ENCODE peak calls at places on chromosome 13, in six cellular contexts. G is tibial artery, Y is fibroblast of lung, W is spleen, X is adrenal gland, O is mesothelial cell of epicardium. M is an unnamed sample.

GRCh38 chr13:106383791-106384190 is 151.7 kb downstream of the EFNB2 start:
- DNase-seq in G (no peak), Y (no peak), W (no peak), X (no peak), O (no peak), M (no peak)

GRCh38 chr13:108984251-108984920 is 355.0 kb downstream of the MYO16 start:
- DNase-seq in G (no peak), Y (no peak), W (no peak), X (no peak), O (no peak), M (no peak)

GRCh38 chr13:85590231-85590931 is 208.8 kb downstream of the SLITRK6 start:
- DNase-seq in G (no peak), Y (peak; percentile 19), W (no peak), X (no peak), O (no peak), M (no peak)

GRCh38 chr13:84834201-84834600 is 951.9 kb upstream of the SLITRK1 start:
- DNase-seq in G (no peak), Y (no peak), W (no peak), X (no peak), O (no peak), M (no peak)

GRCh38 chr13:110409581-110409992 is 102.5 kb downstream of the COL4A2 start:
- DNase-seq in G (peak; percentile 83), Y (peak; percentile 76), W (no peak), X (peak; percentile 57), O (no peak), M (no peak)

GRCh38 chr13:76000131-76000530 is 364.0 kb downstream of the LMO7 start:
- DNase-seq in G (no peak), Y (no peak), W (no peak), X (no peak), O (no peak), M (no peak)

GRCh38 chr13:28423010-28423409 is 71.9 kb downstream of the FLT1 start:
- DNase-seq in G (peak; percentile 73), Y (no peak), W (peak; percentile 91), X (peak; percentile 31), O (no peak), M (no peak)

GRCh38 chr13:30587231-30587630 is 30.5 kb upstream of the USPL1 start:
- DNase-seq in G (no peak), Y (no peak), W (no peak), X (no peak), O (no peak), M (no peak)

GRCh38 chr13:106376411-106377112 is 158.9 kb downstream of the EFNB2 start:
- DNase-seq in G (no peak), Y (peak; percentile 92), W (no peak), X (no peak), O (no peak), M (no peak)

GRCh38 chr13:24050292-24050711 is 110.2 kb upstream of the SPATA13 start:
- DNase-seq in G (peak; percentile 82), Y (peak; percentile 76), W (no peak), X (peak; percentile 70), O (no peak), M (no peak)

GRCh38 chr13:66795636-66796035 is 434.5 kb downstream of the PCDH9 start:
- DNase-seq in G (no peak), Y (no peak), W (no peak), X (no peak), O (no peak), M (no peak)

GRCh38 chr13:30734434-30734833 is 909 bp upstream of the ALOX5AP start:
- DNase-seq in G (no peak), Y (peak; percentile 30), W (no peak), X (no peak), O (no peak), M (no peak)

GRCh38 chr13:27923794-27924528 is 4.2 kb downstream of the PDX1 start:
- DNase-seq in G (no peak), Y (no peak), W (no peak), X (no peak), O (no peak), M (peak; percentile 54)

GRCh38 chr13:77544365-77544764 is 8.9 kb downstream of the SCEL start:
- DNase-seq in G (peak; percentile 68), Y (peak; percentile 63), W (no peak), X (peak; percentile 82), O (peak; percentile 27), M (no peak)

GRCh38 chr13:41231786-41232185 is 31.6 kb downstream of the MTRF1 start:
- DNase-seq in G (no peak), Y (peak; percentile 29), W (no peak), X (peak; percentile 46), O (no peak), M (no peak)
- TF ChIP-seq CTCF in G (no peak), Y (no peak), W (no peak), X (no peak), O (no peak), M (no peak)

DNA sequence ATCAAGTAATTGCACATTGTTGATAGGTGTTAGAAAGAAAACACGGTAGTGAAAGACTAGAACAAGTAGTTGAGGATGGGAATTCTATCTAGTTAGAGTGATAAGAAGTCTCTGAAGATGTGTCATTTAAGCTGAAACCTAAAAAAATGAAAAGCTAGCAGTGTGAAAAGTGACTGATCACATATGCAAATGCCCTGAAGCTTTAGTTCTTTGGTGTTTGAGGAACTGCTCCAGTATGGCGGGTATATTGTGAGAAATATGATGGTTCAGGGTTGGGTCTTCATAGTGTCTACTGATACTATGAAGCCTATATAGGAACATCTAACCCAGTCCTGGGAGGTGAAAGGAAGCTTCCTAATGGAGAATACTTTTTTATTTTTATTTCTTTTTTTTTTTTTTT is 45.0 kb downstream of the GPALPP1 start:
- DNase-seq in G (no peak), Y (no peak), W (no peak), X (no peak), O (no peak), M (no peak)
- TF ChIP-seq CTCF in G (no peak), Y (no peak), W (no peak), X (no peak), O (no peak), M (no peak)

GRCh38 chr13:91132786-91133185 is 214.7 kb upstream of the MIR17HG start:
- DNase-seq in G (no peak), Y (no peak), W (no peak), X (no peak), O (no peak), M (no peak)

GRCh38 chr13:91135376-91135775 is 212.1 kb upstream of the MIR17HG start:
- DNase-seq in G (no peak), Y (no peak), W (no peak), X (no peak), O (no peak), M (no peak)

GRCh38 chr13:91132381-91132780 is 215.1 kb upstream of the MIR17HG start:
- DNase-seq in G (no peak), Y (no peak), W (no peak), X (no peak), O (no peak), M (no peak)

GRCh38 chr13:91134773-91135124 is 212.7 kb upstream of the MIR17HG start:
- DNase-seq in G (no peak), Y (no peak), W (no peak), X (no peak), O (no peak), M (no peak)

GRCh38 chr13:91133941-91134772 is 213.3 kb upstream of the MIR17HG start:
- DNase-seq in G (no peak), Y (peak; percentile 76), W (no peak), X (peak; percentile 31), O (no peak), M (peak; percentile 31)
- TF ChIP-seq CTCF in G (peak; percentile 79), Y (peak; percentile 82), W (peak; percentile 79), X (peak; percentile 78), O (peak; percentile 71), M (peak; percentile 84)

GRCh38 chr13:33057019-33057785 is 41.0 kb downstream of the KL start:
- DNase-seq in G (no peak), Y (no peak), W (no peak), X (no peak), O (no peak), M (peak; percentile 23)
- TF ChIP-seq CTCF in G (no peak), Y (peak; percentile 57), W (peak; percentile 32), X (peak; percentile 25), O (peak; percentile 28), M (peak; percentile 58)

GRCh38 chr13:21902709-21903098 is 231.8 kb downstream of the FGF9 start:
- DNase-seq in G (no peak), Y (no peak), W (no peak), X (no peak), O (no peak), M (no peak)
- TF ChIP-seq CTCF in G (no peak), Y (no peak), W (no peak), X (no peak), O (no peak), M (no peak)

GRCh38 chr13:36454962-36455361 is 22.7 kb downstream of the CCNA1 start:
- DNase-seq in G (no peak), Y (no peak), W (no peak), X (no peak), O (no peak), M (no peak)

GRCh38 chr13:36456577-36456976 is 24.3 kb downstream of the CCNA1 start:
- DNase-seq in G (no peak), Y (no peak), W (no peak), X (no peak), O (no peak), M (no peak)

GRCh38 chr13:36454121-36454520 is 21.8 kb downstream of the CCNA1 start:
- DNase-seq in G (no peak), Y (no peak), W (no peak), X (no peak), O (no peak), M (no peak)

GRCh38 chr13:36450534-36450933 is 18.2 kb downstream of the CCNA1 start:
- DNase-seq in G (no peak), Y (no peak), W (no peak), X (no peak), O (no peak), M (no peak)

GRCh38 chr13:36453518-36453917 is 21.2 kb downstream of the CCNA1 start:
- DNase-seq in G (no peak), Y (no peak), W (no peak), X (no peak), O (no peak), M (no peak)
- TF ChIP-seq CTCF in G (no peak), Y (peak; percentile 16), W (no peak), X (peak; percentile 20), O (no peak), M (no peak)

M was measured in glutamatergic neuron.